ENCODE peak calls at places on chromosomes 11 and 22, in six cellular contexts. B, A, G, X, C and E are unnamed samples.

GRCh38 chr11:113690619-113691569 is 15.2 kb downstream of the TMPRSS5 start:
- DNase-seq in B (no peak), A (peak), G (no peak), X (peak), C (no peak), E (peak)

GRCh38 chr22:29148036-29148435 is 57.7 kb upstream of the EMID1 start:
- DNase-seq in B (no peak), A (no peak), G (no peak), X (no peak), C (no peak), E (no peak)

GRCh38 chr11:76709259-76709658 is 38.7 kb upstream of the LRRC32 start:
- DNase-seq in B (no peak), A (no peak), G (no peak), X (no peak), C (no peak), E (no peak)

GRCh38 chr22:46056169-46057041 is 79.4 kb upstream of the WNT7B start:
- DNase-seq in B (no peak), A (no peak), G (no peak), X (no peak), C (no peak), E (peak)

GRCh38 chr11:456533-456932 is 6.5 kb downstream of the PTDSS2 start:
- DNase-seq in B (no peak), A (no peak), G (no peak), X (no peak), C (no peak), E (no peak)

GRCh38 chr11:43708776-43709175 is 28.2 kb downstream of the HSD17B12 start:
- DNase-seq in B (no peak), A (no peak), G (no peak), X (peak), C (no peak), E (no peak)

GRCh38 chr11:92882828-92883611 is 86.4 kb upstream of the MTNR1B start:
- DNase-seq in B (no peak), A (no peak), G (no peak), X (no peak), C (no peak), E (no peak)

GRCh38 chr11:112345708-112346107 is 85.0 kb upstream of the PLET1 start:
- DNase-seq in B (no peak), A (no peak), G (no peak), X (no peak), C (no peak), E (no peak)

GRCh38 chr11:36508743-36509142 is 1.3 kb downstream of the TRAF6 start:
- DNase-seq in B (no peak), A (no peak), G (no peak), X (peak), C (no peak), E (no peak)

GRCh38 chr22:21764038-21764804 is 28.6 kb upstream of the YPEL1 start:
- DNase-seq in B (no peak), A (no peak), G (no peak), X (no peak), C (no peak), E (no peak)

GRCh38 chr22:19174106-19175025 is 4.2 kb downstream of the SLC25A1 start:
- DNase-seq in B (no peak), A (peak), G (peak), X (peak), C (no peak), E (peak)

GRCh38 chr11:76744186-76745058 is 38.7 kb upstream of the TSKU start:
- DNase-seq in B (no peak), A (peak), G (no peak), X (peak), C (no peak), E (peak)

GRCh38 chr11:31645747-31646146 is 136.2 kb downstream of the ELP4 start:
- DNase-seq in B (no peak), A (peak), G (peak), X (peak), C (no peak), E (peak)

GRCh38 chr11:71144010-71144409 is 108.4 kb downstream of the SHANK2 start:
- DNase-seq in B (no peak), A (no peak), G (no peak), X (no peak), C (no peak), E (no peak)

GRCh38 chr11:66007201-66007634 is 4.6 kb upstream of the CST6 start:
- DNase-seq in B (no peak), A (no peak), G (no peak), X (no peak), C (no peak), E (no peak)

GRCh38 chr11:14179126-14179820 is 179.7 kb downstream of the RRAS2 start:
- DNase-seq in B (no peak), A (no peak), G (no peak), X (peak), C (no peak), E (peak)

GRCh38 chr11:40240284-40240683 is 1219.2 kb downstream of the LRRC4C start:
- DNase-seq in B (no peak), A (no peak), G (no peak), X (no peak), C (no peak), E (no peak)

GRCh38 chr11:99522467-99523173 is 501.9 kb downstream of the CNTN5 start:
- DNase-seq in B (no peak), A (no peak), G (no peak), X (peak), C (no peak), E (peak)

GRCh38 chr11:130648601-130649000 is 200.2 kb downstream of the ADAMTS15 start:
- DNase-seq in B (no peak), A (no peak), G (no peak), X (no peak), C (no peak), E (no peak)

GRCh38 chr11:65565624-65566453 is 4.4 kb upstream of the ZNRD2 start:
- DNase-seq in B (no peak), A (no peak), G (no peak), X (no peak), C (no peak), E (no peak)

GRCh38 chr11:73194593-73194992 is 23.5 kb upstream of the P2RY2 start:
- DNase-seq in B (no peak), A (no peak), G (no peak), X (no peak), C (no peak), E (no peak)

GRCh38 chr11:69654660-69655478 is 13.9 kb downstream of the CCND1 start:
- DNase-seq in B (no peak), A (no peak), G (no peak), X (peak), C (no peak), E (peak)

GRCh38 chr11:125347261-125347585 is 148.8 kb downstream of the FEZ1 start:
- DNase-seq in B (no peak), A (no peak), G (no peak), X (no peak), C (no peak), E (no peak)

GRCh38 chr11:6548641-6549040 is 51.6 kb downstream of the DNHD1 start:
- DNase-seq in B (no peak), A (no peak), G (no peak), X (no peak), C (no peak), E (no peak)

GRCh38 chr11:46444305-46444704 is 52.7 kb upstream of the CHRM4 start:
- DNase-seq in B (no peak), A (peak), G (no peak), X (no peak), C (no peak), E (no peak)

GRCh38 chr11:534592-535518 is 521 bp downstream of the HRAS start:
- DNase-seq in B (peak), A (no peak), G (no peak), X (peak), C (no peak), E (no peak)

GRCh38 chr22:25764270-25765015 is 22.5 kb downstream of the MYO18B start:
- DNase-seq in B (no peak), A (no peak), G (no peak), X (no peak), C (no peak), E (no peak)
- TF ChIP-seq CTCF in B (no peak), A (peak), G (no peak), X (no peak), C (no peak), E (peak)

GRCh38 chr11:118605116-118605867 is 2.1 kb upstream of the PHLDB1 start:
- DNase-seq in B (no peak), A (peak), G (peak), X (peak), C (no peak), E (peak)
- H3K4me3 ChIP-seq in B (no peak), A (no peak), G (no peak), X (no peak), C (no peak), E (no peak)

GRCh38 chr22:40235418-40235817 is 57.7 kb downstream of the TNRC6B start:
- DNase-seq in B (no peak), A (no peak), G (no peak), X (no peak), C (no peak), E (no peak)
- TF ChIP-seq CTCF in B (no peak), A (no peak), G (no peak), X (no peak), C (no peak), E (no peak)

GRCh38 chr11:80103149-80103859 is 662.5 kb upstream of the TENM4 start:
- DNase-seq in B (no peak), A (peak), G (peak), X (peak), C (no peak), E (peak)
- H3K4me3 ChIP-seq in B (no peak), A (no peak), G (no peak), X (no peak), C (no peak), E (no peak)